ENCODE peak calls at places on chromosome 2, in nine cellular contexts. I is aorta; B is CD8-positive, alpha-beta T cell; C is naive thymus-derived CD4-positive, alpha-beta T cell; J is PC-9; Y is hepatocyte; R is lower lobe of right lung; V is heart right ventricle; E is right lobe of liver. Q is an unnamed sample. For H3K4me1 and H3K36me3, the result is how much of the 10 kb centered on the place peaks cover.

GRCh38 chr2:135742307-135742838 is 718 bp downstream of the UBXN4 start:
- DNase-seq in J (peak), R (no peak), I (peak), V (peak), E (peak), C (peak), B (peak), Y (peak), Q (no peak)

GRCh38 chr2:189302274-189302948 is 122.8 kb upstream of the COL5A2 start:
- DNase-seq in I (no peak), C (no peak), R (no peak), E (no peak), B (no peak), V (no peak), J (no peak), Y (no peak), Q (no peak)

GRCh38 chr2:199480966-199481365 is 23.2 kb upstream of the SATB2 start:
- DNase-seq in C (no peak), Y (no peak), B (no peak), R (no peak), E (no peak), J (no peak), I (no peak), V (no peak), Q (no peak)

GRCh38 chr2:23698733-23699391 is 228.1 kb downstream of the ATAD2B start:
- DNase-seq in Y (no peak), C (no peak), R (no peak), J (no peak), I (no peak), E (no peak), V (no peak), B (no peak), Q (peak)

GRCh38 chr2:81589406-81589805 is 1284.9 kb upstream of the LRRTM1 start:
- DNase-seq in B (no peak), J (no peak), E (no peak), V (no peak), I (no peak), C (no peak), Y (no peak), R (no peak), Q (no peak)

GRCh38 chr2:164840458-164840929 is 1.1 kb downstream of the COBLL1 start:
- DNase-seq in B (no peak), J (peak), Y (peak), E (peak), C (no peak), R (peak), I (peak), V (peak), Q (peak)

GRCh38 chr2:182558564-182558963 is 131.7 kb upstream of the PDE1A start:
- DNase-seq in E (no peak), B (no peak), R (no peak), J (no peak), C (no peak), V (no peak), I (no peak), Y (no peak), Q (no peak)

GRCh38 chr2:128424406-128424805 is 105.7 kb upstream of the HS6ST1 start:
- DNase-seq in V (no peak), J (peak), I (no peak), B (no peak), R (no peak), C (no peak), E (no peak), Y (no peak), Q (no peak)

GRCh38 chr2:157839822-157840221 is 36.3 kb downstream of the ACVR1 start:
- DNase-seq in V (no peak), J (no peak), B (no peak), Y (no peak), R (no peak), I (no peak), E (no peak), C (no peak), Q (no peak)

GRCh38 chr2:138601438-138602165 is 100.0 kb downstream of the SPOPL start:
- DNase-seq in C (no peak), E (no peak), I (no peak), R (no peak), B (no peak), V (no peak), J (no peak), Y (no peak), Q (no peak)

DNA sequence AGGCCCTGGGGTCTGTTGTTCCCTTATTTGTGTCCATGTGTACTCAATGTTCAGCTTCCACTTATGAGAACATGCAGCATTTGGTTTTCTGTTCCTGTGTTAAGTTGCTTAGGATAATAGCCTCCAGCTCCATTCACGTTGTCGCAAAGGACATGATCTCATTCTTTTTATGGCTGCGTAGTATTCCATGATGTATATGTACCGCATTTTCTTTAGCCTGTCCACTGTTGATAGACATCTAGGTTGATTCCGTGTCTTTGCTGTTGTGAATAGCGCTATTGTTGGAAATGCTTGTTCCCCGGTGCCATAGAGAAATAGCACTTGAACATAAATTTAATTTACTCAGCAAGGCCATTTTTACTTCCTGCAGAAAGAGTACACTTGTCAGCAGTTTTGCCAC is 51.3 kb upstream of the EPAS1 start:
- DNase-seq in E (no peak), R (no peak), B (no peak), I (no peak), V (no peak), Y (no peak), C (no peak), J (no peak), Q (no peak)
- H3K4me3 ChIP-seq in E (no peak), R (no peak), B (no peak), I (no peak), V (no peak), Y (no peak), C (no peak), J (no peak), Q (no peak)

GRCh38 chr2:55157474-55157884 is 74.6 kb downstream of the CLHC1 start:
- DNase-seq in Y (no peak), J (no peak), R (no peak), E (no peak), I (no peak), C (no peak), V (no peak), B (no peak), Q (no peak)
- H3K4me1 ChIP-seq in Y (half or more), J (half or more), R (half or more), E (under half), I (under half), C (under half), V (under half), B (under half), Q (under half)

DNA sequence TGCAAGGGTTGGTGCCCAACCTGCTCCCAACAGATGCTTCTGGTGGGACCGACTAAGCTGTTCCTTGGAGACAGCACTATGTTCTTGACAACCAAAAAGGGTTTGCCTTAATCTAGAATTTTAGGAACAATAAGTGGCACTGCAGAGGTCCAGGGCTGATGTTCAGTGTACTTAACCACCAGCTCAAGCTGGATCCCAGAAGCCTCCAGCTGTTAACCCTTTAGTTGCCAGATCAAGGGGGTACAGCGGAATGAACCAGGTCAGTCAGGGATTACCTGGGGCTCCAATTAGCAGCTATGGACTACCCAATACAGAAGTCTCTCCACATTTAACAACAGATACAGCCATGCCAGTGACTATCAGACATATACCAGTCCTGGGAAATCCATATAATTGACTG is 3.5 kb downstream of the GPR75 start:
- DNase-seq in J (no peak), I (no peak), Y (no peak), E (no peak), R (no peak), V (no peak), C (no peak), B (no peak), Q (no peak)
- H3K36me3 ChIP-seq in J (under half), I (under half), Y (under half), E (under half), R (under half), V (under half), C (under half), B (under half), Q (under half)

DNA sequence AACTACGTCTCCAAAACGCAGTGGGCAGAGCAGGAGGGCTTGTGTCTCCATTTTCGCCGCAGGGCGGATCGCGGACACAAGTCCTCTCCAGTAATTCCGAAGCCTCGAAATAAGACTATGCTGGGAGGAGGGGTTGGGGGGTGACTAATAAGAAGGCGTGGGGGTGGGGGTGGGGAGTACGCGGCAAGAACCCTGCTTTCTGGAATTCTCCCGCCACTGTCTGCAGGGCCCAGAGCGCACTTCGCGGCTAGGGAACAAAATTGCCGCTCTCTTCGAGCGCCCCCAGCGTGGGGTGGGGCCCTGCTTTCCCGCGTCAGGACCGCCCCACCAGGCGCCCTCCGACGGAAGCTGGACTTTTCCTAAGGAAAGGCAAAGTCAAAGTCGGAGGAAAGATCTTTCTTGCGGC is 12.0 kb downstream of the NR4A2 start:
- DNase-seq in B (no peak), Y (no peak), E (peak), R (peak), J (no peak), V (peak), I (peak), C (no peak), Q (peak)
- H3K4me3 ChIP-seq in B (no peak), Y (no peak), E (peak), R (peak), J (no peak), V (peak), I (peak), C (no peak), Q (peak)

GRCh38 chr2:204638795-204639194 is 93.5 kb downstream of the PARD3B start:
- DNase-seq in B (no peak), I (no peak), E (no peak), J (no peak), V (no peak), C (no peak), R (no peak), Y (peak), Q (no peak)

GRCh38 chr2:204645018-204645775 is 99.9 kb downstream of the PARD3B start:
- DNase-seq in C (no peak), V (no peak), I (no peak), B (no peak), E (no peak), J (peak), R (no peak), Y (no peak), Q (no peak)

GRCh38 chr2:204643326-204643725 is 98.1 kb downstream of the PARD3B start:
- DNase-seq in R (no peak), C (no peak), I (no peak), E (no peak), Y (no peak), J (no peak), B (no peak), V (no peak), Q (no peak)
- H3K4me1 ChIP-seq in R (under half), C (under half), I (under half), E (under half), Y (under half), J (under half), B (under half), V (under half), Q (under half)

Q was measured in psoas muscle.